ENCODE peak calls at places on chromosomes 11 and 22, in nine cellular contexts. N is tibial artery, F is IMR-90, I is astrocyte of the cerebellum, T is AG10803, K is PC-3, E is left ventricle myocardium inferior, J is body of pancreas, O is HFF-Myc. Z is an unnamed sample.

GRCh38 chr11:86194998-86195397 is 49.6 kb upstream of the EED start:
- DNase-seq in N (no peak), F (no peak), I (no peak), T (no peak), K (no peak), E (no peak), J (no peak), O (no peak), Z (no peak)

GRCh38 chr11:28697920-28698827 is 590.0 kb downstream of the METTL15 start:
- DNase-seq in N (peak), F (peak), I (peak), T (peak), K (peak), E (peak), J (peak), O (no peak), Z (no peak)

GRCh38 chr11:129960216-129961214 is 42.1 kb downstream of the PRDM10 start:
- DNase-seq in N (no peak), F (peak), I (peak), T (peak), K (peak), E (no peak), J (no peak), O (peak), Z (peak)

GRCh38 chr22:48414662-48415061 is 1413.0 kb downstream of the BRD1 start:
- DNase-seq in N (no peak), F (no peak), I (no peak), T (no peak), K (no peak), E (no peak), J (no peak), O (no peak), Z (no peak)

GRCh38 chr11:103936059-103936458 is 100.4 kb upstream of the DDI1 start:
- DNase-seq in N (no peak), F (peak), I (no peak), T (peak), K (peak), E (no peak), J (no peak), O (no peak), Z (no peak)

GRCh38 chr11:59207988-59208432 is 4.7 kb downstream of the MPEG1 start:
- DNase-seq in N (no peak), F (peak), I (peak), T (peak), K (peak), E (no peak), J (peak), O (no peak), Z (peak)

GRCh38 chr22:50201191-50202129 is 649 bp downstream of the SELENOO start:
- DNase-seq in N (no peak), F (no peak), I (no peak), T (peak), K (no peak), E (no peak), J (peak), O (no peak), Z (no peak)

GRCh38 chr11:125154380-125155099 is 10.0 kb upstream of the PKNOX2 start:
- DNase-seq in N (no peak), F (no peak), I (no peak), T (no peak), K (no peak), E (no peak), J (no peak), O (no peak), Z (no peak)

GRCh38 chr22:48943567-48944432 is 883.9 kb downstream of the BRD1 start:
- DNase-seq in N (peak), F (no peak), I (no peak), T (peak), K (peak), E (no peak), J (no peak), O (no peak), Z (no peak)

GRCh38 chr11:31237819-31238771 is 131.4 kb downstream of the DCDC1 start:
- DNase-seq in N (no peak), F (no peak), I (no peak), T (peak), K (peak), E (no peak), J (no peak), O (no peak), Z (no peak)

GRCh38 chr22:17087176-17088131 is 2.7 kb downstream of the IL17RA start:
- DNase-seq in N (no peak), F (peak), I (peak), T (peak), K (no peak), E (no peak), J (no peak), O (no peak), Z (peak)

GRCh38 chr22:44950806-44951509 is 58.8 kb downstream of the PHF21B start:
- DNase-seq in N (no peak), F (no peak), I (no peak), T (no peak), K (no peak), E (no peak), J (no peak), O (no peak), Z (no peak)

GRCh38 chr22:43169310-43170130 is 17.4 kb downstream of the TTLL12 start:
- DNase-seq in N (no peak), F (no peak), I (no peak), T (no peak), K (no peak), E (no peak), J (no peak), O (no peak), Z (no peak)

GRCh38 chr11:27083782-27084181 is 43.2 kb downstream of the BBOX1 start:
- DNase-seq in N (no peak), F (no peak), I (no peak), T (no peak), K (no peak), E (no peak), J (no peak), O (no peak), Z (no peak)

GRCh38 chr11:6526411-6527135 is 29.5 kb downstream of the DNHD1 start:
- DNase-seq in N (no peak), F (no peak), I (no peak), T (peak), K (no peak), E (no peak), J (no peak), O (no peak), Z (no peak)

GRCh38 chr22:44142421-44143116 is 38.2 kb upstream of the PARVG start:
- DNase-seq in N (no peak), F (no peak), I (no peak), T (no peak), K (no peak), E (no peak), J (no peak), O (no peak), Z (no peak)

GRCh38 chr11:59776210-59777066 is 21.3 kb downstream of the STX3 start:
- DNase-seq in N (no peak), F (peak), I (peak), T (no peak), K (peak), E (no peak), J (no peak), O (no peak), Z (no peak)

GRCh38 chr11:43853766-43854165 is 26.9 kb upstream of the ALKBH3 start:
- DNase-seq in N (no peak), F (peak), I (no peak), T (peak), K (no peak), E (no peak), J (no peak), O (no peak), Z (no peak)

GRCh38 chr11:32161293-32161692 is 70.4 kb downstream of the RCN1 start:
- DNase-seq in N (no peak), F (no peak), I (no peak), T (no peak), K (no peak), E (no peak), J (no peak), O (no peak), Z (no peak)

GRCh38 chr11:122339661-122340060 is 223.6 kb upstream of the BLID start:
- DNase-seq in N (no peak), F (no peak), I (no peak), T (no peak), K (no peak), E (no peak), J (no peak), O (no peak), Z (no peak)

GRCh38 chr11:23284626-23285025 is 424.4 kb upstream of the CCDC179 start:
- DNase-seq in N (no peak), F (peak), I (no peak), T (peak), K (peak), E (no peak), J (no peak), O (peak), Z (no peak)

GRCh38 chr11:61955031-61955415 is 4.9 kb downstream of the BEST1 start:
- DNase-seq in N (peak), F (peak), I (no peak), T (peak), K (no peak), E (peak), J (no peak), O (no peak), Z (no peak)

GRCh38 chr11:45658292-45658991 is 7.0 kb downstream of the CHST1 start:
- DNase-seq in N (peak), F (peak), I (no peak), T (peak), K (no peak), E (peak), J (no peak), O (peak), Z (no peak)

GRCh38 chr11:9752091-9752490 is 88.2 kb downstream of the SWAP70 start:
- DNase-seq in N (no peak), F (peak), I (no peak), T (no peak), K (peak), E (peak), J (no peak), O (peak), Z (no peak)

GRCh38 chr11:101516546-101516945 is 67.3 kb downstream of the TRPC6 start:
- DNase-seq in N (no peak), F (no peak), I (no peak), T (no peak), K (no peak), E (no peak), J (no peak), O (no peak), Z (no peak)

GRCh38 chr11:68659158-68659921 is 25.0 kb upstream of the GAL start:
- DNase-seq in N (peak), F (peak), I (peak), T (peak), K (peak), E (peak), J (no peak), O (peak), Z (no peak)

GRCh38 chr11:26839911-26840705 is 118.2 kb upstream of the SLC5A12 start:
- DNase-seq in N (no peak), F (no peak), I (no peak), T (peak), K (no peak), E (no peak), J (no peak), O (no peak), Z (no peak)

GRCh38 chr11:62680825-62681240 is 2.0 kb upstream of the UBXN1 start:
- DNase-seq in N (peak), F (peak), I (peak), T (peak), K (peak), E (peak), J (peak), O (peak), Z (peak)

GRCh38 chr22:46830841-46831240 is 68.4 kb downstream of the TBC1D22A start:
- DNase-seq in N (no peak), F (peak), I (no peak), T (no peak), K (peak), E (no peak), J (no peak), O (no peak), Z (no peak)

GRCh38 chr11:57324154-57324885 is 432 bp downstream of the TNKS1BP1 start:
- DNase-seq in N (no peak), F (peak), I (no peak), T (peak), K (peak), E (peak), J (peak), O (no peak), Z (no peak)

GRCh38 chr11:8277691-8278090 is 14.0 kb upstream of the LMO1 start:
- DNase-seq in N (no peak), F (no peak), I (no peak), T (no peak), K (no peak), E (no peak), J (no peak), O (no peak), Z (no peak)

GRCh38 chr11:46649180-46649738 is 31.9 kb downstream of the ATG13 start:
- DNase-seq in N (peak), F (peak), I (peak), T (peak), K (peak), E (peak), J (no peak), O (peak), Z (no peak)

GRCh38 chr22:44329179-44329796 is 16.5 kb upstream of the SHISAL1 start:
- DNase-seq in N (no peak), F (peak), I (no peak), T (no peak), K (peak), E (no peak), J (no peak), O (no peak), Z (peak)

GRCh38 chr11:34680206-34680605 is 59.3 kb downstream of the EHF start:
- DNase-seq in N (no peak), F (peak), I (no peak), T (no peak), K (peak), E (no peak), J (no peak), O (peak), Z (no peak)

GRCh38 chr11:68569357-68569756 is 108.8 kb downstream of the PPP6R3 start:
- DNase-seq in N (no peak), F (no peak), I (no peak), T (no peak), K (no peak), E (no peak), J (no peak), O (no peak), Z (peak)

GRCh38 chr22:32623943-32624342 is 149.3 kb downstream of the FBXO7 start:
- DNase-seq in N (peak), F (peak), I (peak), T (peak), K (no peak), E (peak), J (peak), O (peak), Z (no peak)

GRCh38 chr11:10862446-10862845 is 4.6 kb upstream of the ZBED5 start:
- DNase-seq in N (no peak), F (no peak), I (no peak), T (no peak), K (no peak), E (no peak), J (no peak), O (no peak), Z (no peak)
- TF ChIP-seq CTCF in N (no peak), F (no peak), I (no peak), T (no peak), K (no peak), E (no peak), J (no peak), O (no peak), Z (no peak)

DNA sequence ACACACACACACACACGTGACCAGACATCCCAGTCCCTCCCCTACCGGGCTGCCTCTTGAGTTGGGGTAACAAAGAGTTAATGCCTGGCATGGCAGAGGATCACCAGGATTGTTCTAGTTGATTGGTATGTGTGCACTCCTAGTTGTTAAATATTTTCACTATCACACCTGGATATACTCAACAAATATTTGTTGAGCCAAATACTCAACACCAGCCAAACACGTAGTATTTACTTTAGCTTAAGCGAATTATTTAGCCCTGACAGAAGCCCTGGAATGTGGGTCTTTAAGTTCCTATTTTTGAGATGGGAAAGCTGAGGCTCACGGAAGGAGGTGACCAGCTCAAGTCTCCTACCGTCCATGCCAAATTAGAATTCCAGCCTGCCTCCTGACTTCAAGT is 10.5 kb downstream of the CD3E start:
- DNase-seq in N (no peak), F (no peak), I (no peak), T (no peak), K (peak), E (no peak), J (no peak), O (no peak), Z (no peak)
- H3K4me3 ChIP-seq in N (no peak), F (no peak), I (no peak), T (no peak), K (peak), E (no peak), J (no peak), O (no peak), Z (no peak)

DNA sequence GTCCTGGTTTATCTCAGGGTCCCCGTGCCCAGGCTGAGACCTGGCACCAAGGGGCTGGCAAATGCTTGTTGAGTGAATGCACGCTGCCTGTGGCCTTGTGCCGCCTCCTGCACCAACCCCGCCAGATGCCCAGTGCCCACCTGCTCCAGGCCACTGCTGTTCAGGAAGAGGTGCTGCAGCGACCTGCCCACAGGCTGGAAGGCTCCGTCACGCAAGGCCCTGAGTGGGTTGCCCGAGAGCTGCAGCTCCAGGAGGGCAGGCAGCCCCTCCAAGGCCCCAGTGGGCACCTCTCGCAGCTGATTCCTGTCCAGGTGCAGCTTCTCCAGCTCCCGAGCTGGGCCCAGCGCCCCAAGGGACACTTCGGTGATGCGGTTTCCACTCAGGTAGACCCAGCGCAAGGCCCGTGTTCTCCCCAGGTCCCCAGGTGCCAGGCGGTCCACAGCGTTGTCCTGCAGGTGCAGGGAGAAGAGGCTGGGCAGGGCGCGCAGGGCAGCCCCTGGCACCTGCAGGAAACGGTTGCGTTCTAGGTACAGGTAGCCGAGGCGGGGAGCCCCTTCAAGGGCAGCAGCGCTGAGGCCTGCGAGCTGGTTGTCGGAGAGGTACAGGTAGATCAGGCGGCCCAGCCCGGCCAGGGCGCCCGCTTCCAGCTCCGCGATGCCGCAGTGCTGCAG is 3.6 kb downstream of the CHADL start:
- DNase-seq in N (no peak), F (no peak), I (no peak), T (no peak), K (no peak), E (no peak), J (no peak), O (no peak), Z (no peak)
- TF ChIP-seq CTCF in N (no peak), F (no peak), I (no peak), T (no peak), K (no peak), E (no peak), J (no peak), O (no peak), Z (no peak)

DNA sequence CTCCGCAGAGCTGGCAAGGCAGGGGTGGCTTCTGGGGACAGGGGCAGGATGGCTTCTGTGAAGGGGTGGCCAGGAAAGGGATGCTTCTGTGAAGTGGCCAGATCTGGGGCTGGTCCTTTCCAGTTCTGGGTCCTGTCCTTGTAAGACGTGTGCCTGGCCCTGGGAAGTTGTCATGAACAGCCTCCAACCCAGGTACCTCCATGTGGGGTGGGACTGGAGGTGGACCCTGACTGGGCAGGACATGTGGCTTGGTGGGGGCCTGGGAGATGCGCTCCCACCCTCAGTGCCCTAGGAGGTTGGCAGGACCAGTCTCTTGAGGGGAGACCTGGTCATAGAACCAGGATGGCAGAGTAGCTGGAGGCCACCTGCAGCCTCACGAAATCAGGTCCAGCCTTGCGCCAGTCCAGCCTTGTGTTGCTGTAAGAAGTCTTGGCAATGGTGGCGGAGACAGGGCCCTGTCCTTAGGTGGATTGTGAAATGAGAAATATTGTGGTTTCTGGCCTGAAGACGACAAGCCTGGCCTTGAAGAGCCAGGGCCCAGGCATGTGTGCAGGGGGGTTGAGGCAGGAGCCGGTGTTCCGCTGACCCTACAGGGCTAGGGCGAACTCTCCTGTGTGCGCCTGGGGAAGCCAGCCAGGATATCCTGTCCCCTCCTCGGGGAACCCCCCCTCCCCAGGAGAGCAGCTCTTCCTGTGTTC is 2.6 kb downstream of the KCNQ1 start:
- DNase-seq in N (no peak), F (no peak), I (no peak), T (peak), K (no peak), E (no peak), J (no peak), O (no peak), Z (no peak)
- H3K4me3 ChIP-seq in N (no peak), F (no peak), I (no peak), T (no peak), K (no peak), E (peak), J (no peak), O (no peak), Z (no peak)

Z was measured in GM12864.